ENCODE peak calls at places on chromosomes 6 and 20, in nine cellular contexts. Z is RPMI8226; R is NCI-H69; V is central memory CD4-positive, alpha-beta T cell; W is RCC 7860; A is GM13977; N is breast epithelium; L is Peyer's patch; O is psoas muscle. X is an unnamed sample.

GRCh38 chr20:33812673-33813462 is 1.7 kb downstream of the CHMP4B start:
- DNase-seq in Z (peak), O (no peak), R (no peak), V (no peak), L (peak), W (no peak), N (no peak), A (no peak), X (peak)

GRCh38 chr6:99241905-99242534 is 107.5 kb downstream of the FAXC start:
- DNase-seq in W (no peak), V (no peak), L (no peak), A (peak), R (peak), Z (peak), N (no peak), O (no peak), X (no peak)

GRCh38 chr20:208937-209566 is 18.0 kb upstream of the DEFB129 start:
- DNase-seq in Z (peak), A (peak), R (peak), O (no peak), N (no peak), L (no peak), V (peak), W (peak), X (no peak)

GRCh38 chr6:163941471-163941980 is 527.0 kb downstream of the QKI start:
- DNase-seq in R (peak), A (no peak), N (no peak), V (no peak), Z (no peak), L (no peak), O (peak), W (no peak), X (no peak)

GRCh38 chr6:89323461-89324098 is 8.5 kb upstream of the GABRR2 start:
- DNase-seq in O (no peak), L (no peak), V (no peak), N (no peak), R (no peak), A (no peak), Z (no peak), W (no peak), X (no peak)

GRCh38 chr6:139519571-139520031 is 145.2 kb upstream of the CITED2 start:
- DNase-seq in O (no peak), N (no peak), V (no peak), Z (no peak), W (no peak), R (no peak), L (no peak), A (no peak), X (no peak)

GRCh38 chr6:15132854-15133670 is 112.8 kb upstream of the JARID2 start:
- DNase-seq in L (peak), Z (peak), A (no peak), R (peak), N (no peak), W (peak), O (no peak), V (no peak), X (no peak)

GRCh38 chr6:168718821-168719475 is 278.0 kb downstream of the SMOC2 start:
- DNase-seq in V (no peak), O (no peak), R (no peak), W (no peak), Z (no peak), N (no peak), A (no peak), L (peak), X (no peak)

GRCh38 chr20:63273635-63274380 is 1.2 kb downstream of the ARFGAP1 start:
- DNase-seq in O (no peak), V (no peak), A (no peak), N (no peak), L (no peak), W (peak), R (peak), Z (no peak), X (no peak)

GRCh38 chr20:63090682-63091571 is 84.2 kb upstream of the BHLHE23 start:
- DNase-seq in Z (no peak), O (no peak), V (no peak), R (peak), A (no peak), W (no peak), N (peak), L (peak), X (peak)

GRCh38 chr6:163352011-163352685 is 62.4 kb upstream of the QKI start:
- DNase-seq in Z (no peak), A (no peak), O (no peak), W (no peak), L (no peak), R (no peak), V (no peak), N (no peak), X (no peak)

GRCh38 chr20:62850333-62850974 is 11.2 kb downstream of the TCFL5 start:
- DNase-seq in A (no peak), N (no peak), Z (no peak), V (no peak), O (no peak), R (no peak), W (no peak), L (no peak), X (no peak)

GRCh38 chr6:32153252-32153834 is 598 bp upstream of the PPT2 start:
- DNase-seq in Z (no peak), L (peak), A (no peak), N (no peak), W (no peak), R (peak), O (peak), V (no peak), X (peak)

GRCh38 chr20:56934888-56935287 is 305.8 kb downstream of the TFAP2C start:
- DNase-seq in R (no peak), Z (no peak), A (no peak), N (no peak), O (no peak), L (no peak), V (no peak), W (no peak), X (no peak)

GRCh38 chr20:47113362-47114118 is 218.9 kb downstream of the EYA2 start:
- DNase-seq in V (no peak), Z (no peak), L (no peak), R (no peak), O (no peak), A (no peak), W (peak), N (no peak), X (no peak)

GRCh38 chr6:148528292-148528691 is 185.7 kb downstream of the SASH1 start:
- DNase-seq in R (no peak), O (no peak), V (no peak), W (no peak), N (no peak), L (no peak), A (no peak), Z (no peak), X (no peak)

GRCh38 chr6:134314236-134314821 is 3.6 kb downstream of the SGK1 start:
- DNase-seq in Z (no peak), O (no peak), R (no peak), W (no peak), N (no peak), L (no peak), V (no peak), A (no peak), X (no peak)

GRCh38 chr6:5359413-5359812 is 98.1 kb downstream of the FARS2 start:
- DNase-seq in O (no peak), V (no peak), A (no peak), W (no peak), L (no peak), N (no peak), R (peak), Z (no peak), X (no peak)

GRCh38 chr6:163620670-163621330 is 206.3 kb downstream of the QKI start:
- DNase-seq in A (no peak), R (peak), V (no peak), O (no peak), W (peak), N (no peak), Z (peak), L (peak), X (no peak)

GRCh38 chr6:154403803-154404202 is 47.2 kb upstream of the IPCEF1 start:
- DNase-seq in Z (peak), N (no peak), W (peak), V (no peak), O (no peak), A (no peak), L (no peak), R (peak), X (peak)

GRCh38 chr20:19688031-19688806 is 69.8 kb upstream of the RIN2 start:
- DNase-seq in V (no peak), O (peak), L (peak), W (peak), A (no peak), R (peak), N (peak), Z (peak), X (peak)

GRCh38 chr20:61923371-61924166 is 142.1 kb downstream of the TAF4 start:
- DNase-seq in A (no peak), O (no peak), Z (no peak), V (no peak), R (no peak), L (no peak), W (no peak), N (no peak), X (no peak)

GRCh38 chr6:115601064-115601463 is 459.6 kb downstream of the FRK start:
- DNase-seq in R (no peak), A (no peak), V (no peak), O (no peak), L (no peak), Z (no peak), N (no peak), W (no peak), X (no peak)

GRCh38 chr6:139983555-139984276 is 609.3 kb upstream of the CITED2 start:
- DNase-seq in Z (no peak), O (no peak), L (no peak), V (no peak), A (no peak), R (peak), N (no peak), W (no peak), X (no peak)

GRCh38 chr6:117508450-117508971 is 26.0 kb downstream of the DCBLD1 start:
- DNase-seq in W (no peak), N (no peak), Z (no peak), O (no peak), A (no peak), R (no peak), V (no peak), L (no peak), X (no peak)

GRCh38 chr6:131400054-131400781 is 172.8 kb upstream of the ARG1 start:
- DNase-seq in R (peak), W (peak), O (no peak), A (no peak), Z (no peak), V (no peak), N (no peak), L (no peak), X (no peak)

GRCh38 chr6:42417641-42418112 is 34.0 kb downstream of the TRERF1 start:
- DNase-seq in V (peak), A (no peak), W (no peak), N (no peak), L (peak), R (peak), O (no peak), Z (no peak), X (no peak)

GRCh38 chr6:167719920-167720319 is 106.8 kb upstream of the AFDN start:
- DNase-seq in L (peak), A (no peak), N (no peak), Z (no peak), R (no peak), V (no peak), O (no peak), W (no peak), X (no peak)

GRCh38 chr6:29845405-29846006 is 17.9 kb downstream of the HLA-G start:
- DNase-seq in V (no peak), N (no peak), W (peak), L (peak), O (no peak), Z (no peak), A (no peak), R (peak), X (peak)

GRCh38 chr6:78844899-78845298 is 22.5 kb upstream of the IRAK1BP1 start:
- DNase-seq in Z (no peak), L (no peak), N (no peak), V (no peak), O (no peak), A (no peak), R (peak), W (no peak), X (no peak)

GRCh38 chr6:3625980-3626533 is 125.5 kb downstream of the PXDC1 start:
- DNase-seq in L (no peak), A (no peak), O (no peak), V (no peak), R (peak), W (no peak), N (peak), Z (no peak), X (no peak)

GRCh38 chr20:33909331-33909921 is 84.3 kb upstream of the RALY start:
- DNase-seq in W (peak), V (no peak), N (no peak), L (no peak), Z (no peak), O (no peak), R (no peak), A (no peak), X (no peak)

GRCh38 chr6:112592159-112592558 is 245.0 kb downstream of the RFPL4B start:
- DNase-seq in R (no peak), O (no peak), W (no peak), N (no peak), V (no peak), Z (no peak), A (no peak), L (no peak), X (no peak)

GRCh38 chr6:100296810-100297544 is 167.7 kb downstream of the SIM1 start:
- DNase-seq in A (no peak), O (no peak), N (no peak), W (peak), R (peak), V (no peak), Z (no peak), L (no peak), X (no peak)

GRCh38 chr6:35142578-35142977 is 1.4 kb upstream of the TCP11 start:
- DNase-seq in L (no peak), Z (no peak), R (peak), A (no peak), O (no peak), N (no peak), V (no peak), W (no peak), X (no peak)

GRCh38 chr6:53347250-53347920 is 1.4 kb downstream of the ELOVL5 start:
- DNase-seq in W (peak), N (no peak), Z (peak), R (peak), V (peak), L (peak), A (peak), O (no peak), X (peak)

GRCh38 chr6:24868765-24869164 is 67.0 kb downstream of the RIPOR2 start:
- DNase-seq in O (no peak), A (no peak), R (no peak), Z (no peak), V (no peak), L (no peak), N (no peak), W (no peak), X (no peak)

GRCh38 chr6:37059344-37060194 is 54.1 kb downstream of the FGD2 start:
- DNase-seq in N (no peak), O (peak), A (no peak), V (no peak), Z (no peak), R (peak), L (peak), W (peak), X (peak)

GRCh38 chr20:40279390-40279789 is 409.6 kb downstream of the MAFB start:
- DNase-seq in O (no peak), N (no peak), W (no peak), R (peak), Z (no peak), L (no peak), A (no peak), V (no peak), X (no peak)

X was measured in left colon.